ENCODE peak calls at places on chromosomes 4 and X, in six cellular contexts. S, U, J, H, E and T are unnamed samples.

GRCh38 chrX:151984328-151984727 is 9.9 kb upstream of the GABRE start:
- DNase-seq in U (peak; percentile 94), S (peak; percentile 72), H (peak; percentile 88), J (no peak), E (no peak), T (no peak)

GRCh38 chr4:119597377-119597776 is 31.2 kb downstream of the PDE5A start:
- DNase-seq in J (no peak), E (no peak), U (peak; percentile 38), S (no peak), H (no peak), T (no peak)

GRCh38 chrX:1316527-1316926 is 20.1 kb upstream of the IL3RA start:
- DNase-seq in S (peak; percentile 20), U (no peak), H (no peak), J (no peak), E (no peak), T (no peak)

GRCh38 chr4:143372093-143372915 is 35.6 kb downstream of the GAB1 start:
- DNase-seq in U (no peak), E (no peak), H (no peak), J (no peak), S (no peak), T (no peak)

GRCh38 chrX:49000640-49001039 is 1.4 kb downstream of the GRIPAP1 start:
- DNase-seq in H (no peak), J (no peak), U (no peak), E (no peak), S (no peak), T (no peak)

GRCh38 chr4:162523171-162523570 is 359.4 kb upstream of the FSTL5 start:
- DNase-seq in U (peak; percentile 82), J (no peak), H (no peak), S (no peak), E (no peak), T (no peak)

GRCh38 chr4:182188622-182189021 is 54.6 kb upstream of the TENM3 start:
- DNase-seq in H (peak; percentile 16), E (no peak), U (peak; percentile 73), S (peak; percentile 32), J (no peak), T (no peak)

GRCh38 chrX:24168807-24169206 is 19.3 kb downstream of the ZFX start:
- DNase-seq in U (no peak), S (no peak), H (no peak), E (no peak), J (no peak), T (no peak)

GRCh38 chr4:76377922-76378321 is 43.0 kb downstream of the CCDC158 start:
- DNase-seq in E (no peak), H (peak; percentile 68), U (peak; percentile 65), S (peak; percentile 49), J (no peak), T (no peak)

GRCh38 chr4:174201898-174202297 is 81.6 kb downstream of the FBXO8 start:
- DNase-seq in E (no peak), U (no peak), J (no peak), H (no peak), S (peak; percentile 69), T (no peak)

GRCh38 chr4:113603926-113604325 is 157.6 kb downstream of the CAMK2D start:
- DNase-seq in E (no peak), J (no peak), U (peak; percentile 77), S (no peak), H (peak; percentile 56), T (no peak)

GRCh38 chr4:73729534-73730165 is 10.7 kb upstream of the CXCL8 start:
- DNase-seq in E (peak; percentile 31), U (peak; percentile 69), J (no peak), S (peak; percentile 86), H (peak; percentile 95), T (peak; percentile 38)

GRCh38 chr4:4865705-4866123 is 6.2 kb downstream of the MSX1 start:
- DNase-seq in H (no peak), E (no peak), U (no peak), J (no peak), S (no peak), T (no peak)

GRCh38 chr4:33881176-33881575 is 2363.1 kb downstream of the ARAP2 start:
- DNase-seq in H (no peak), E (no peak), S (no peak), U (no peak), J (no peak), T (no peak)

GRCh38 chr4:73902038-73902637 is 32.9 kb downstream of the CXCL1 start:
- DNase-seq in S (peak; percentile 68), E (no peak), U (peak; percentile 81), J (no peak), H (no peak), T (no peak)

GRCh38 chrX:54560411-54560810 is 30.4 kb downstream of the GNL3L start:
- DNase-seq in H (no peak), S (no peak), E (no peak), J (no peak), U (no peak), T (no peak)

GRCh38 chr4:168667936-168668335 is 171.1 kb downstream of the PALLD start:
- DNase-seq in U (no peak), H (peak; percentile 15), E (no peak), J (no peak), S (no peak), T (no peak)

GRCh38 chr4:3722446-3723231 is 43.5 kb upstream of the ADRA2C start:
- DNase-seq in S (no peak), H (no peak), U (no peak), E (no peak), J (no peak), T (no peak)

GRCh38 chrX:69287025-69287540 is 121.8 kb upstream of the PJA1 start:
- DNase-seq in S (no peak), E (no peak), J (no peak), U (no peak), H (no peak), T (no peak)

GRCh38 chrX:57906790-57907189 is 3.5 kb downstream of the ZXDA start:
- DNase-seq in S (peak; percentile 47), J (no peak), E (no peak), U (peak; percentile 80), H (peak; percentile 65), T (no peak)

GRCh38 chr4:126404549-126404948 is 1089.8 kb downstream of the FAT4 start:
- DNase-seq in J (no peak), E (no peak), H (no peak), S (no peak), U (peak; percentile 31), T (no peak)

GRCh38 chrX:39752820-39753219 is 344.9 kb downstream of the BCOR start:
- DNase-seq in E (no peak), S (no peak), U (no peak), J (no peak), H (peak; percentile 65), T (no peak)

GRCh38 chr4:16083217-16084191 is at the start of gene PROM1:
- DNase-seq in J (no peak), H (no peak), E (peak; percentile 58), S (no peak), U (no peak), T (no peak)